ENCODE peak calls at places on chromosomes 2 and 18, in five cellular contexts. One of them, this sample, is unnamed.

GRCh38 chr2:211351998-211352397 is 795.6 kb downstream of the CPS1 start:
- DNase-seq in GM12865: no peak
- DNase-seq in G401: no peak
- DNase-seq in LHCN-M2: peak; percentile 3
- DNase-seq in heart left ventricle: no peak
- DNase-seq in this sample: no peak

GRCh38 chr18:67815280-67815679 is 298.8 kb upstream of the DSEL start:
- DNase-seq in GM12865: no peak
- DNase-seq in G401: no peak
- DNase-seq in LHCN-M2: no peak
- DNase-seq in heart left ventricle: no peak
- DNase-seq in this sample: no peak

GRCh38 chr2:181305151-181306123 is 151.7 kb upstream of the ITGA4 start:
- DNase-seq in GM12865: peak; percentile 97
- DNase-seq in G401: no peak
- DNase-seq in LHCN-M2: no peak
- DNase-seq in heart left ventricle: peak; percentile 37
- DNase-seq in this sample: peak; percentile 85

GRCh38 chr18:2083691-2084090 is 487.6 kb downstream of the METTL4 start:
- DNase-seq in GM12865: peak; percentile 14
- DNase-seq in G401: no peak
- DNase-seq in LHCN-M2: peak; percentile 52
- DNase-seq in heart left ventricle: no peak
- DNase-seq in this sample: peak; percentile 28

GRCh38 chr2:241207151-241207550 is 18.7 kb downstream of the ANO7 start:
- DNase-seq in GM12865: no peak
- DNase-seq in G401: no peak
- DNase-seq in LHCN-M2: no peak
- DNase-seq in heart left ventricle: no peak
- DNase-seq in this sample: no peak

GRCh38 chr2:105934467-105934866 is 189.8 kb downstream of the NCK2 start:
- DNase-seq in GM12865: no peak
- DNase-seq in G401: no peak
- DNase-seq in LHCN-M2: no peak
- DNase-seq in heart left ventricle: no peak
- DNase-seq in this sample: no peak

GRCh38 chr2:8520791-8521344 is 161.0 kb upstream of the ID2 start:
- DNase-seq in GM12865: peak; percentile 72
- DNase-seq in G401: no peak
- DNase-seq in LHCN-M2: no peak
- DNase-seq in heart left ventricle: no peak
- DNase-seq in this sample: no peak

GRCh38 chr2:119637371-119637770 is 41.6 kb upstream of the TMEM177 start:
- DNase-seq in GM12865: no peak
- DNase-seq in G401: no peak
- DNase-seq in LHCN-M2: no peak
- DNase-seq in heart left ventricle: no peak
- DNase-seq in this sample: no peak

GRCh38 chr2:232435805-232436204 is 20.1 kb upstream of the ALPI start:
- DNase-seq in GM12865: no peak
- DNase-seq in G401: no peak
- DNase-seq in LHCN-M2: no peak
- DNase-seq in heart left ventricle: no peak
- DNase-seq in this sample: no peak

GRCh38 chr2:179712825-179713224 is 148.6 kb downstream of the ZNF385B start:
- DNase-seq in GM12865: no peak
- DNase-seq in G401: no peak
- DNase-seq in LHCN-M2: no peak
- DNase-seq in heart left ventricle: no peak
- DNase-seq in this sample: no peak

GRCh38 chr18:10239138-10239537 is 215.3 kb upstream of the APCDD1 start:
- DNase-seq in GM12865: no peak
- DNase-seq in G401: no peak
- DNase-seq in LHCN-M2: no peak
- DNase-seq in heart left ventricle: no peak
- DNase-seq in this sample: no peak

GRCh38 chr2:129812654-129813053 is 166.8 kb upstream of the RAB6C start:
- DNase-seq in GM12865: no peak
- DNase-seq in G401: no peak
- DNase-seq in LHCN-M2: no peak
- DNase-seq in heart left ventricle: no peak
- DNase-seq in this sample: no peak

This sample was measured in NAMALWA.